ENCODE peak calls at places on chromosome 11, in seven cellular contexts. S, W, M, Q, H, U and O are unnamed samples.

GRCh38 chr11:289145-289705 is 299 bp downstream of the PGGHG start:
- DNase-seq in W (no peak), Q (no peak), S (no peak), U (no peak), H (no peak), M (no peak), O (no peak)

GRCh38 chr11:68999093-68999747 is 13.8 kb downstream of the MRGPRF start:
- DNase-seq in M (no peak), U (peak), Q (no peak), S (peak), W (no peak), H (no peak), O (no peak)

GRCh38 chr11:34514597-34514996 is 1.0 kb upstream of the ELF5 start:
- DNase-seq in M (no peak), U (no peak), W (no peak), H (peak), Q (no peak), S (no peak), O (no peak)

GRCh38 chr11:87281496-87281895 is 243.8 kb downstream of the TMEM135 start:
- DNase-seq in Q (no peak), H (peak), M (no peak), U (no peak), W (peak), S (no peak), O (no peak)

GRCh38 chr11:111913997-111914396 is 1.5 kb downstream of the HSPB2 start:
- DNase-seq in M (peak), S (no peak), Q (peak), H (no peak), U (no peak), W (no peak), O (peak)

GRCh38 chr11:2445948-2446551 is 1.2 kb downstream of the KCNQ1 start:
- DNase-seq in W (no peak), M (no peak), S (no peak), U (no peak), H (no peak), Q (no peak), O (no peak)

GRCh38 chr11:98965775-98966174 is 55.0 kb upstream of the CNTN5 start:
- DNase-seq in U (no peak), M (no peak), H (no peak), W (no peak), S (no peak), Q (no peak), O (no peak)

GRCh38 chr11:99535406-99535805 is 514.7 kb downstream of the CNTN5 start:
- DNase-seq in S (no peak), W (no peak), Q (no peak), M (no peak), U (no peak), H (no peak), O (no peak)

GRCh38 chr11:69471329-69472052 is 10.0 kb upstream of the LINC01488 start:
- DNase-seq in M (no peak), Q (no peak), U (no peak), H (no peak), S (peak), W (no peak), O (no peak)